ENCODE peak calls at places on chromosome 13, in ten cellular contexts. F is skeletal muscle cell; D is M059J; Z is NCI-H2171; E is anterior cingulate cortex; Y is IMR-90; J is colonic mucosa; L is Kasumi-1; G is stimulated activated CD4-positive, alpha-beta T cell treated with anti-CD3 and anti-CD28 coated beads, Interleukin-2, amount 100 ng/mL, for 48 hours; N is ACHN. A is an unnamed sample.

GRCh38 chr13:106967391-106967790 is 399.5 kb upstream of the ARGLU1 start:
- DNase-seq in Z (no peak), J (no peak), E (no peak), G (no peak), N (no peak), F (no peak), L (no peak), Y (no peak), D (no peak), A (no peak)

GRCh38 chr13:98665638-98665995 is 86.9 kb downstream of the SLC15A1 start:
- DNase-seq in Z (no peak), G (no peak), F (no peak), L (no peak), N (no peak), J (no peak), E (no peak), Y (no peak), D (peak), A (no peak)

GRCh38 chr13:101691326-101691725 is 238.9 kb downstream of the ITGBL1 start:
- DNase-seq in E (no peak), N (no peak), J (no peak), Z (no peak), G (no peak), L (no peak), F (no peak), Y (no peak), D (no peak), A (no peak)

GRCh38 chr13:30529085-30529815 is 63.5 kb upstream of the HMGB1 start:
- DNase-seq in L (no peak), G (no peak), J (no peak), F (peak), Z (no peak), E (no peak), N (no peak), D (no peak), Y (peak), A (no peak)

GRCh38 chr13:37870489-37870845 is 895 bp upstream of the TRPC4 start:
- DNase-seq in G (no peak), D (no peak), N (peak), E (no peak), L (no peak), Y (no peak), J (no peak), Z (no peak), F (no peak), A (no peak)

GRCh38 chr13:113048766-113049165 is 56.8 kb upstream of the F7 start:
- DNase-seq in E (no peak), Z (no peak), J (no peak), Y (no peak), F (no peak), N (no peak), L (no peak), G (no peak), D (no peak), A (no peak)

GRCh38 chr13:32993109-32993508 is 23.1 kb upstream of the KL start:
- DNase-seq in G (no peak), Y (no peak), E (no peak), D (no peak), Z (no peak), F (no peak), J (no peak), N (no peak), L (no peak), A (no peak)

GRCh38 chr13:44022196-44022595 is 142.5 kb downstream of the LACC1 start:
- DNase-seq in L (no peak), Y (no peak), F (no peak), Z (no peak), G (no peak), N (no peak), E (no peak), J (no peak), D (no peak), A (no peak)

GRCh38 chr13:114235697-114236096 is 1.0 kb downstream of the CDC16 start:
- DNase-seq in E (no peak), Y (no peak), L (no peak), G (no peak), N (no peak), D (no peak), F (no peak), Z (no peak), J (no peak), A (peak)

GRCh38 chr13:112638157-112638750 is 50.3 kb upstream of the TUBGCP3 start:
- DNase-seq in Y (no peak), L (no peak), F (no peak), N (no peak), J (no peak), Z (no peak), G (no peak), D (no peak), E (no peak), A (no peak)